ENCODE peak calls at places on chromosomes 5 and 9, in four cellular contexts. E is stimulated activated CD8-positive, alpha-beta memory T cell treated with anti-CD3 and anti-CD28 coated beads, Interleukin-12 subunit alpha, Interleukin-12 subunit beta, amount 100 ng/mL, for 4 hours; U is adrenal gland; O is KBM-7. K is an unnamed sample.

GRCh38 chr5:14337603-14338002 is 194.5 kb downstream of the TRIO start:
- DNase-seq in E (no peak), U (no peak), O (no peak), K (no peak)

GRCh38 chr5:100889896-100890295 is 13.2 kb downstream of the ST8SIA4 start:
- DNase-seq in E (no peak), U (no peak), O (no peak), K (no peak)

GRCh38 chr9:135714242-135715055 is 12.5 kb downstream of the KCNT1 start:
- DNase-seq in E (no peak), U (no peak), O (no peak), K (no peak)

GRCh38 chr9:137691648-137692357 is 73.0 kb downstream of the EHMT1 start:
- DNase-seq in E (no peak), U (no peak), O (peak), K (no peak)

GRCh38 chr5:147415663-147416062 is 94.2 kb downstream of the DPYSL3 start:
- DNase-seq in E (no peak), U (no peak), O (no peak), K (no peak)

GRCh38 chr9:114394523-114395193 is 6.9 kb upstream of the AKNA start:
- DNase-seq in E (no peak), U (no peak), O (no peak), K (no peak)

GRCh38 chr5:67202830-67203229 is 6.2 kb upstream of the CD180 start:
- DNase-seq in E (no peak), U (no peak), O (peak), K (no peak)

GRCh38 chr9:129162901-129163670 is 15.0 kb downstream of the IER5L start:
- DNase-seq in E (no peak), U (no peak), O (no peak), K (no peak)

GRCh38 chr5:143775258-143775657 is 36.7 kb upstream of the HMHB1 start:
- DNase-seq in E (no peak), U (no peak), O (no peak), K (no peak)

GRCh38 chr9:8751531-8751930 is 952.0 kb upstream of the DMAC1 start:
- DNase-seq in E (no peak), U (no peak), O (no peak), K (no peak)

GRCh38 chr5:180084638-180085561 is 13.3 kb upstream of the RNF130 start:
- DNase-seq in E (no peak), U (no peak), O (peak), K (no peak)

GRCh38 chr9:93134018-93134739 is at the start of gene NINJ1:
- DNase-seq in E (peak), U (peak), O (peak), K (peak)

GRCh38 chr9:38096238-38096805 is 27.3 kb upstream of the SHB start:
- DNase-seq in E (no peak), U (no peak), O (no peak), K (no peak)

GRCh38 chr9:134260801-134261200 is 65.5 kb upstream of the RXRA start:
- DNase-seq in E (no peak), U (no peak), O (no peak), K (no peak)

GRCh38 chr9:24090566-24090965 is 264.5 kb upstream of the ELAVL2 start:
- DNase-seq in E (no peak), U (no peak), O (no peak), K (no peak)

GRCh38 chr5:80059354-80059980 is 24.3 kb downstream of the THBS4 start:
- DNase-seq in E (no peak), U (no peak), O (no peak), K (no peak)

GRCh38 chr5:9869616-9870288 is 239.6 kb upstream of the TAS2R1 start:
- DNase-seq in E (no peak), U (no peak), O (no peak), K (no peak)

K was measured in heart left ventricle.